ENCODE peak calls at places on chromosomes 7 and 10, in ten cellular contexts. N is mesendoderm; D is stimulated activated CD8-positive, alpha-beta memory T cell treated with anti-CD3 and anti-CD28 coated beads, Interleukin-2, amount 100 ng/mL, for 1 hour; T is body of pancreas; Z is GM12891; J is cardiac muscle cell; Q is WTC11; U is mesothelial cell of epicardium; Y is activated T-cell treated with anti-CD3 and anti-CD28 coated beads, Interleukin-2, amount 50 U/mL, for 72 hours; H is type B pancreatic cell. F is an unnamed sample.

GRCh38 chr7:21256310-21256877 is 171.5 kb upstream of the SP4 start:
- DNase-seq in N (no peak), D (no peak), T (peak; percentile 20), Z (no peak), J (peak; percentile 54), Q (no peak), U (no peak), Y (peak; percentile 14), H (no peak), F (peak; percentile 24)

GRCh38 chr10:96998329-96998888 is 166.3 kb downstream of the LCOR start:
- DNase-seq in N (no peak), D (no peak), T (no peak), Z (no peak), J (peak; percentile 35), Q (no peak), U (no peak), Y (no peak), H (no peak), F (peak; percentile 93)

GRCh38 chr7:30771859-30772429 is 727 bp downstream of the MINDY4 start:
- DNase-seq in N (no peak), D (no peak), T (no peak), Z (no peak), J (no peak), Q (no peak), U (no peak), Y (peak; percentile 19), H (no peak), F (no peak)

GRCh38 chr7:5638994-5639393 is 142.5 kb downstream of the RNF216 start:
- DNase-seq in N (peak; percentile 99), D (no peak), T (no peak), Z (no peak), J (peak; percentile 36), Q (no peak), U (no peak), Y (no peak), H (no peak), F (no peak)

GRCh38 chr7:25037325-25037724 is 57.3 kb upstream of the OSBPL3 start:
- DNase-seq in N (no peak), D (no peak), T (no peak), Z (no peak), J (no peak), Q (no peak), U (no peak), Y (no peak), H (no peak), F (no peak)

GRCh38 chr10:80488539-80489066 is 34.5 kb downstream of the TSPAN14 start:
- DNase-seq in N (no peak), D (no peak), T (no peak), Z (no peak), J (no peak), Q (no peak), U (no peak), Y (no peak), H (no peak), F (no peak)

GRCh38 chr7:876972-877311 is 588 bp downstream of the GET4 start:
- DNase-seq in N (peak; percentile 67), D (no peak), T (no peak), Z (no peak), J (no peak), Q (no peak), U (no peak), Y (no peak), H (no peak), F (no peak)

GRCh38 chr7:36775061-36775631 is 50.9 kb upstream of the AOAH start:
- DNase-seq in N (no peak), D (no peak), T (no peak), Z (no peak), J (no peak), Q (no peak), U (no peak), Y (no peak), H (no peak), F (no peak)

F was measured in non-pigmented ciliary epithelial cell.